ENCODE peak calls at places on chromosome 4, in five cellular contexts. A is lower leg skin, E is GM13977, K is cardiac muscle cell, H is dorsolateral prefrontal cortex. J is an unnamed sample.
A peak's percentile ranks its signal among the peaks of the same experiment; 100 is the strongest.

GRCh38 chr4:21979196-21979595 is 30.6 kb upstream of the KCNIP4 start:
- DNase-seq in A (no peak), E (no peak), K (no peak), H (no peak), J (no peak)

GRCh38 chr4:137794779-137795178 is 262.5 kb upstream of the PCDH18 start:
- DNase-seq in A (no peak), E (no peak), K (peak; percentile 2), H (no peak), J (no peak)

GRCh38 chr4:130249002-130249401 is 1153.0 kb downstream of the C4orf33 start:
- DNase-seq in A (no peak), E (no peak), K (no peak), H (no peak), J (no peak)

GRCh38 chr4:157912212-157912611 is 260.6 kb downstream of the GASK1B start:
- DNase-seq in A (no peak), E (no peak), K (no peak), H (no peak), J (no peak)

GRCh38 chr4:8706221-8707044 is 113.9 kb downstream of the CPZ start:
- DNase-seq in A (peak; percentile 65), E (no peak), K (no peak), H (no peak), J (no peak)

GRCh38 chr4:87268401-87268800 is 48.0 kb upstream of the KLHL8 start:
- DNase-seq in A (no peak), E (no peak), K (no peak), H (no peak), J (no peak)

GRCh38 chr4:68748181-68748981 is 67.4 kb upstream of the UGT2B10 start:
- DNase-seq in A (no peak), E (no peak), K (no peak), H (no peak), J (no peak)

GRCh38 chr4:149708513-149709175 is 107.0 kb downstream of the IQCM start:
- DNase-seq in A (no peak), E (no peak), K (no peak), H (no peak), J (no peak)

GRCh38 chr4:121236353-121237068 is 72.4 kb upstream of the TNIP3 start:
- DNase-seq in A (no peak), E (no peak), K (no peak), H (no peak), J (no peak)

GRCh38 chr4:73589887-73590801 is 30.1 kb downstream of the RASSF6 start:
- DNase-seq in A (no peak), E (peak; percentile 27), K (peak; percentile 47), H (no peak), J (no peak)

GRCh38 chr4:67542076-67542475 is 3.2 kb downstream of the CENPC start:
- DNase-seq in A (no peak), E (no peak), K (no peak), H (no peak), J (no peak)

GRCh38 chr4:15717647-15718416 is 15.0 kb downstream of the BST1 start:
- DNase-seq in A (no peak), E (no peak), K (no peak), H (no peak), J (no peak)

GRCh38 chr4:165682621-165683020 is 190.4 kb upstream of the TLL1 start:
- DNase-seq in A (no peak), E (no peak), K (peak; percentile 5), H (no peak), J (no peak)

GRCh38 chr4:184345573-184345922 is 127.9 kb upstream of the ENPP6 start:
- DNase-seq in A (no peak), E (no peak), K (no peak), H (no peak), J (no peak)

GRCh38 chr4:153747406-153747805 is 12.4 kb downstream of the RNF175 start:
- DNase-seq in A (no peak), E (no peak), K (no peak), H (no peak), J (no peak)

GRCh38 chr4:89751416-89751815 is 85.5 kb downstream of the SNCA start:
- DNase-seq in A (no peak), E (no peak), K (no peak), H (no peak), J (no peak)

GRCh38 chr4:1873291-1873690 is 2.1 kb downstream of the NSD2 start:
- DNase-seq in A (no peak), E (no peak), K (no peak), H (no peak), J (no peak)

GRCh38 chr4:56286763-56287162 is 100.5 kb downstream of the AASDH start:
- DNase-seq in A (no peak), E (no peak), K (peak; percentile 34), H (no peak), J (no peak)

GRCh38 chr4:113452868-113453620 is 308.5 kb downstream of the CAMK2D start:
- DNase-seq in A (no peak), E (no peak), K (peak; percentile 93), H (no peak), J (no peak)

GRCh38 chr4:185878633-185879032 is 66.6 kb upstream of the SORBS2 start:
- DNase-seq in A (no peak), E (no peak), K (no peak), H (no peak), J (no peak)

GRCh38 chr4:181753189-181753588 is 490.0 kb upstream of the TENM3 start:
- DNase-seq in A (no peak), E (no peak), K (no peak), H (no peak), J (no peak)

GRCh38 chr4:74451214-74451661 is 6.3 kb downstream of the AREG start:
- DNase-seq in A (no peak), E (no peak), K (peak; percentile 79), H (no peak), J (no peak)

GRCh38 chr4:151641167-151641566 is 119.6 kb downstream of the GATB start:
- DNase-seq in A (no peak), E (no peak), K (peak; percentile 57), H (no peak), J (no peak)

GRCh38 chr4:151641983-151642382 is 118.8 kb downstream of the GATB start:
- DNase-seq in A (no peak), E (no peak), K (no peak), H (no peak), J (no peak)

GRCh38 chr4:151646322-151646721 is 114.5 kb downstream of the GATB start:
- DNase-seq in A (no peak), E (no peak), K (no peak), H (no peak), J (no peak)

GRCh38 chr4:151643564-151643963 is 117.2 kb downstream of the GATB start:
- DNase-seq in A (no peak), E (no peak), K (no peak), H (no peak), J (no peak)

GRCh38 chr4:151644625-151645024 is 116.2 kb downstream of the GATB start:
- DNase-seq in A (no peak), E (no peak), K (peak; percentile 9), H (no peak), J (no peak)
- TF ChIP-seq CTCF in A (no peak), E (peak; percentile 39), K (peak; percentile 46), H (no peak), J (peak; percentile 36)

GRCh38 chr4:99200148-99200547 is 18.9 kb downstream of the ADH6 start:
- DNase-seq in A (no peak), E (no peak), K (no peak), H (no peak), J (no peak)

GRCh38 chr4:99202094-99202493 is 17.0 kb downstream of the ADH6 start:
- DNase-seq in A (no peak), E (no peak), K (no peak), H (no peak), J (no peak)

GRCh38 chr4:99202536-99202935 is 16.5 kb downstream of the ADH6 start:
- DNase-seq in A (no peak), E (no peak), K (peak; percentile 96), H (no peak), J (no peak)

GRCh38 chr4:99205104-99205979 is 13.7 kb downstream of the ADH6 start:
- DNase-seq in A (no peak), E (no peak), K (peak; percentile 89), H (peak; percentile 13), J (no peak)

DNA sequence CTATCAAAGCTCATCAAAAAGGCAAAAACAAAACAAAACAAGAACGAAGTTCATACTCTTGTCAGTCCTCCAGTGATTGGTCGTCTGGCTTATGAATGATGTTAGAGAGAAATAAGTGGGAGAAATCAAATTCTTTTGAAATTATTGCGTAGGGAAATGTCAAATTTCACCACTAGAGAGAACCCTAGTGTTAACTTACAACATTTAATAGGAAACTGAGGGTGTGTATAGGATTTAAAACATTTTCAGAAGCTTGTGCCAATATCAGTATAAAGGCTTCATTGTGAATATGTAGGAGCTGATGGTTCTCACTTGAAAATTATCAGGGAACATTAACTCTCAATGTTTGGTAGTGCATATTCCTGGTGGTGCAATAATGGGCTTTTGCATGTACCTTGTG is 17.4 kb downstream of the ADH6 start:
- DNase-seq in A (no peak), E (no peak), K (peak; percentile 85), H (no peak), J (no peak)
- TF ChIP-seq CTCF in A (no peak), E (no peak), K (peak; percentile 47), H (no peak), J (peak; percentile 62)

DNA sequence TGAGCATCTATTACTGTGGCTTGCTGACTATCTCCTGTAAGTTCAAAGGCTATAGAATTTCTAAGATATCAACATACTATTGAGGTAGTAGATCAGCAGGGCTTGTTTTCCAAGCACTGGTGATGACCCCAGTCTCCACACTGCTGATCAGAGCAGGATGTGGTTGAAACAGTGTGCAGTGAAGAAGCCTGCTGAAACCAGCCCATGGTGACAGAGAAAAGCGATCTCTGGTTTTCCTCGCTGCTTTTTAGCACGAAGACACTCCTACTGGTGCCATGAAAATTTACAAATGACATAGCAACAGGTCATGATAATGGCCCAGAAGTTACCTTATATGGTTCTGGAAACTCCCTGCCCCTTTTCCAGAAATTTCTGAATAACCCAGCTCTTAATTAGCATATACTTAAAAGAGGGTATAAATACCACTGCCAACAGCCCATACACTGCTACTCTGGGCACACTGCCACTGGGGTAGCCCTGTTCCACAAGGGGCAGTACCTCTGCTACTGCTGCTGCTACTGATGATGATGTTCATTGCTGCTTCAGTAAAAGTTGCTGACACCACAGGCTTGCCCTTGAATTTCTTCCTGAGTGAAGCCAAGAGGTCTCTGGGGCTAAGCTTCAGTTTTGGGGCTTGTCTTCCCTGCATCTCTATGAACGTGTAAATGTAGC is 1689.5 kb upstream of the PCDH10 start:
- DNase-seq in A (no peak), E (no peak), K (no peak), H (no peak), J (no peak)
- TF ChIP-seq CTCF in A (no peak), E (no peak), K (no peak), H (no peak), J (no peak)

GRCh38 chr4:151777471-151777870 is 16.7 kb upstream of the GATB start:
- DNase-seq in A (no peak), E (no peak), K (no peak), H (no peak), J (no peak)
- TF ChIP-seq CTCF in A (no peak), E (no peak), K (no peak), H (no peak), J (no peak)

DNA sequence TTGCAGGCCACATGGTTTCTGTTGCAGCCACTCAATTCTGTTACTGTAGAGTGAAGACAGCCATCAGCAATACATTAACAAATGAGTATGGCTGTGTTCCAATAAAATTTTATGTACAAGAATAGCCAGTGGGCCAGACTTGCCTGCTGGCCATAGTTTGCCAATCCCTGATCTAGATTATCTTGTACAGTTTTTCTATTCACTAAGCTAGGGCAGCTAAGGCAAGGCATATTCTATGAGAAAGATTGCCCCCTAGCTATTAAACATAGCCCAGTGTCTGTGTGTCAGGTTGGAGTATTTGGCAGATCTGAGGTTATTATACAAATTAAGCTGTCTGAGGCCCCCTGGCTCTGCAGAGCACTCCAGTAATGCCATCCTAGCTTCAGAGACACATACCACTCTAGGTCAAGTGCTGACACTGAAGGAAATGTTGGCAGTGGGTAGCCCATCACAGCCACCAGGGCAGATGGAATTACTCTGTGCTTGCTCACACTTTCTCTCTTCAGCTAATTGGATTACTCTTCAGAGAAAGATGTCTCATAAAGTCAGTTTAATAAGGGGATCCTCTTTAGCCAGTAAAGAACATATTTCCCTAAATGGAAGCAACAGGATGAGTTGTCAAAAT is 40.7 kb downstream of the MTTP start:
- DNase-seq in A (no peak), E (no peak), K (no peak), H (no peak), J (no peak)
- TF ChIP-seq CTCF in A (no peak), E (peak; percentile 18), K (no peak), H (no peak), J (no peak)